ENCODE peak calls at places on chromosomes 11 and 22, in six cellular contexts. T is myocyte; L is ELR; Q is AG04449; V is activated CD4-positive, alpha-beta T cell treated with anti-CD3 and anti-CD28 coated beads, Interleukin-2, amount 50 U/mL, for 1 hour; R is EL. Y is an unnamed sample.

GRCh38 chr11:43832536-43832935 is 48.1 kb upstream of the ALKBH3 start:
- DNase-seq in T (no peak), L (peak; percentile 15), Q (no peak), V (no peak), R (no peak), Y (no peak)

GRCh38 chr11:73072935-73073481 is 69.1 kb downstream of the FCHSD2 start:
- DNase-seq in T (peak; percentile 20), L (peak; percentile 3), Q (no peak), V (no peak), R (peak; percentile 4), Y (no peak)

GRCh38 chr22:43509337-43509736 is 97.5 kb downstream of the MPPED1 start:
- DNase-seq in T (no peak), L (no peak), Q (no peak), V (no peak), R (no peak), Y (no peak)

GRCh38 chr11:56841210-56841810 is 92.8 kb upstream of the OR9G4 start:
- DNase-seq in T (peak; percentile 66), L (peak; percentile 61), Q (peak; percentile 10), V (no peak), R (peak; percentile 47), Y (no peak)

GRCh38 chr11:45005106-45005505 is 54.4 kb upstream of the TP53I11 start:
- DNase-seq in T (no peak), L (no peak), Q (no peak), V (no peak), R (no peak), Y (no peak)

GRCh38 chr22:24503137-24503850 is 8.2 kb downstream of the UPB1 start:
- DNase-seq in T (peak; percentile 65), L (peak; percentile 75), Q (no peak), V (peak; percentile 58), R (peak; percentile 72), Y (peak; percentile 36)

GRCh38 chr11:133576351-133576750 is 44.0 kb upstream of the OPCML start:
- DNase-seq in T (no peak), L (no peak), Q (no peak), V (no peak), R (no peak), Y (no peak)

GRCh38 chr11:111514216-111515031 is at the start of gene HOATZ:
- DNase-seq in T (no peak), L (no peak), Q (no peak), V (no peak), R (no peak), Y (no peak)

GRCh38 chr11:3942160-3942955 is 86.9 kb downstream of the STIM1 start:
- DNase-seq in T (no peak), L (no peak), Q (no peak), V (peak; percentile 15), R (no peak), Y (no peak)

GRCh38 chr11:134999490-135000066 is 587.5 kb upstream of the B3GAT1 start:
- DNase-seq in T (no peak), L (no peak), Q (no peak), V (no peak), R (no peak), Y (no peak)

GRCh38 chr11:118927554-118928107 is 1.9 kb upstream of the BCL9L start:
- DNase-seq in T (no peak), L (no peak), Q (no peak), V (no peak), R (no peak), Y (no peak)

Y was measured in activated effector memory CD4-positive, alpha-beta T cell treated with Interleukin-2 at 50 U/mL for 16 hours.